ENCODE peak calls at places on chromosomes 13 and 19, in nine cellular contexts. One of them, this sample, is unnamed.

GRCh38 chr13:113045214-113046007 is 60.2 kb upstream of the F7 start:
- DNase-seq in stimulated activated naive CD4-positive, alpha-beta T cell: no peak
- DNase-seq in stimulated activated CD4-positive, alpha-beta T cell treated with anti-CD3 and anti-CD28 coated beads, TNF-alpha, amount 100 ng/mL, for 48 hours: no peak
- DNase-seq in T1000: no peak
- DNase-seq in AG04450: no peak
- DNase-seq in HTR-8/SVneo: no peak
- DNase-seq in EL: no peak
- DNase-seq in mucosa of gallbladder: no peak
- DNase-seq in HAP-1: no peak
- DNase-seq in this sample: no peak

GRCh38 chr19:1041272-1041834 is 1.4 kb downstream of the ABCA7 start:
- DNase-seq in mucosa of gallbladder: no peak
- DNase-seq in stimulated activated CD4-positive, alpha-beta T cell treated with anti-CD3 and anti-CD28 coated beads, TNF-alpha, amount 100 ng/mL, for 48 hours: no peak
- DNase-seq in HTR-8/SVneo: no peak
- DNase-seq in T1000: no peak
- DNase-seq in stimulated activated naive CD4-positive, alpha-beta T cell: no peak
- DNase-seq in EL: no peak
- DNase-seq in HAP-1: no peak
- DNase-seq in AG04450: no peak
- DNase-seq in this sample: no peak

GRCh38 chr13:73809561-73809960 is 324.6 kb downstream of the KLF12 start:
- DNase-seq in HTR-8/SVneo: peak
- DNase-seq in HAP-1: no peak
- DNase-seq in EL: peak
- DNase-seq in T1000: no peak
- DNase-seq in stimulated activated naive CD4-positive, alpha-beta T cell: no peak
- DNase-seq in stimulated activated CD4-positive, alpha-beta T cell treated with anti-CD3 and anti-CD28 coated beads, TNF-alpha, amount 100 ng/mL, for 48 hours: no peak
- DNase-seq in mucosa of gallbladder: no peak
- DNase-seq in AG04450: peak
- DNase-seq in this sample: no peak

GRCh38 chr19:13051581-13052165 is 51.0 kb downstream of the LYL1 start:
- DNase-seq in mucosa of gallbladder: peak
- DNase-seq in HAP-1: peak
- DNase-seq in EL: peak
- DNase-seq in T1000: no peak
- DNase-seq in stimulated activated naive CD4-positive, alpha-beta T cell: peak
- DNase-seq in stimulated activated CD4-positive, alpha-beta T cell treated with anti-CD3 and anti-CD28 coated beads, TNF-alpha, amount 100 ng/mL, for 48 hours: peak
- DNase-seq in AG04450: no peak
- DNase-seq in HTR-8/SVneo: no peak
- DNase-seq in this sample: no peak

GRCh38 chr19:46303702-46304397 is 7.0 kb downstream of the HIF3A start:
- DNase-seq in T1000: no peak
- DNase-seq in HTR-8/SVneo: no peak
- DNase-seq in AG04450: no peak
- DNase-seq in mucosa of gallbladder: peak
- DNase-seq in stimulated activated naive CD4-positive, alpha-beta T cell: no peak
- DNase-seq in HAP-1: peak
- DNase-seq in EL: no peak
- DNase-seq in stimulated activated CD4-positive, alpha-beta T cell treated with anti-CD3 and anti-CD28 coated beads, TNF-alpha, amount 100 ng/mL, for 48 hours: peak
- DNase-seq in this sample: no peak

GRCh38 chr13:44790289-44790688 is 199.0 kb downstream of the NUFIP1 start:
- DNase-seq in HAP-1: no peak
- DNase-seq in stimulated activated CD4-positive, alpha-beta T cell treated with anti-CD3 and anti-CD28 coated beads, TNF-alpha, amount 100 ng/mL, for 48 hours: no peak
- DNase-seq in AG04450: no peak
- DNase-seq in mucosa of gallbladder: no peak
- DNase-seq in HTR-8/SVneo: no peak
- DNase-seq in EL: no peak
- DNase-seq in stimulated activated naive CD4-positive, alpha-beta T cell: no peak
- DNase-seq in T1000: no peak
- DNase-seq in this sample: no peak

GRCh38 chr19:40803857-40804782 is 5.1 kb downstream of the EGLN2 start:
- DNase-seq in HTR-8/SVneo: no peak
- DNase-seq in stimulated activated naive CD4-positive, alpha-beta T cell: peak
- DNase-seq in EL: no peak
- DNase-seq in HAP-1: no peak
- DNase-seq in mucosa of gallbladder: peak
- DNase-seq in T1000: no peak
- DNase-seq in AG04450: no peak
- DNase-seq in stimulated activated CD4-positive, alpha-beta T cell treated with anti-CD3 and anti-CD28 coated beads, TNF-alpha, amount 100 ng/mL, for 48 hours: no peak
- DNase-seq in this sample: no peak

GRCh38 chr13:44334751-44335150 is 38.9 kb upstream of the SERP2 start:
- DNase-seq in AG04450: no peak
- DNase-seq in EL: no peak
- DNase-seq in HTR-8/SVneo: no peak
- DNase-seq in stimulated activated naive CD4-positive, alpha-beta T cell: no peak
- DNase-seq in stimulated activated CD4-positive, alpha-beta T cell treated with anti-CD3 and anti-CD28 coated beads, TNF-alpha, amount 100 ng/mL, for 48 hours: no peak
- DNase-seq in mucosa of gallbladder: no peak
- DNase-seq in HAP-1: no peak
- DNase-seq in T1000: no peak
- DNase-seq in this sample: no peak

GRCh38 chr13:43058318-43058674 is 34.9 kb downstream of the DNAJC15 start:
- DNase-seq in mucosa of gallbladder: no peak
- DNase-seq in AG04450: no peak
- DNase-seq in stimulated activated naive CD4-positive, alpha-beta T cell: no peak
- DNase-seq in EL: peak
- DNase-seq in T1000: peak
- DNase-seq in HAP-1: peak
- DNase-seq in HTR-8/SVneo: peak
- DNase-seq in stimulated activated CD4-positive, alpha-beta T cell treated with anti-CD3 and anti-CD28 coated beads, TNF-alpha, amount 100 ng/mL, for 48 hours: no peak
- DNase-seq in this sample: no peak

GRCh38 chr13:33508060-33508459 is 222.5 kb upstream of the STARD13 start:
- DNase-seq in EL: no peak
- DNase-seq in AG04450: no peak
- DNase-seq in HTR-8/SVneo: no peak
- DNase-seq in stimulated activated CD4-positive, alpha-beta T cell treated with anti-CD3 and anti-CD28 coated beads, TNF-alpha, amount 100 ng/mL, for 48 hours: no peak
- DNase-seq in T1000: no peak
- DNase-seq in mucosa of gallbladder: no peak
- DNase-seq in stimulated activated naive CD4-positive, alpha-beta T cell: no peak
- DNase-seq in HAP-1: no peak
- DNase-seq in this sample: no peak

GRCh38 chr13:114319441-114319871 is 5.2 kb downstream of the CHAMP1 start:
- DNase-seq in stimulated activated naive CD4-positive, alpha-beta T cell: no peak
- DNase-seq in stimulated activated CD4-positive, alpha-beta T cell treated with anti-CD3 and anti-CD28 coated beads, TNF-alpha, amount 100 ng/mL, for 48 hours: no peak
- DNase-seq in T1000: peak
- DNase-seq in HAP-1: no peak
- DNase-seq in HTR-8/SVneo: no peak
- DNase-seq in mucosa of gallbladder: no peak
- DNase-seq in EL: peak
- DNase-seq in AG04450: peak
- DNase-seq in this sample: no peak

GRCh38 chr13:113592571-113592970 is 8.0 kb downstream of the TFDP1 start:
- DNase-seq in AG04450: no peak
- DNase-seq in stimulated activated CD4-positive, alpha-beta T cell treated with anti-CD3 and anti-CD28 coated beads, TNF-alpha, amount 100 ng/mL, for 48 hours: no peak
- DNase-seq in HAP-1: peak
- DNase-seq in EL: peak
- DNase-seq in stimulated activated naive CD4-positive, alpha-beta T cell: no peak
- DNase-seq in mucosa of gallbladder: no peak
- DNase-seq in T1000: no peak
- DNase-seq in HTR-8/SVneo: no peak
- DNase-seq in this sample: no peak

GRCh38 chr19:8206147-8207087 is 2.8 kb upstream of the CERS4 start:
- DNase-seq in stimulated activated CD4-positive, alpha-beta T cell treated with anti-CD3 and anti-CD28 coated beads, TNF-alpha, amount 100 ng/mL, for 48 hours: no peak
- DNase-seq in EL: no peak
- DNase-seq in mucosa of gallbladder: no peak
- DNase-seq in AG04450: no peak
- DNase-seq in HTR-8/SVneo: no peak
- DNase-seq in stimulated activated naive CD4-positive, alpha-beta T cell: no peak
- DNase-seq in T1000: no peak
- DNase-seq in HAP-1: no peak
- DNase-seq in this sample: no peak

GRCh38 chr19:29577662-29577963 is 28.5 kb upstream of the POP4 start:
- DNase-seq in T1000: no peak
- DNase-seq in AG04450: no peak
- DNase-seq in EL: no peak
- DNase-seq in HAP-1: no peak
- DNase-seq in stimulated activated CD4-positive, alpha-beta T cell treated with anti-CD3 and anti-CD28 coated beads, TNF-alpha, amount 100 ng/mL, for 48 hours: no peak
- DNase-seq in mucosa of gallbladder: no peak
- DNase-seq in HTR-8/SVneo: no peak
- DNase-seq in stimulated activated naive CD4-positive, alpha-beta T cell: no peak
- DNase-seq in this sample: no peak

GRCh38 chr19:48206402-48207093 is 36.1 kb downstream of the ZSWIM9 start:
- DNase-seq in stimulated activated naive CD4-positive, alpha-beta T cell: no peak
- DNase-seq in mucosa of gallbladder: no peak
- DNase-seq in T1000: no peak
- DNase-seq in stimulated activated CD4-positive, alpha-beta T cell treated with anti-CD3 and anti-CD28 coated beads, TNF-alpha, amount 100 ng/mL, for 48 hours: no peak
- DNase-seq in EL: no peak
- DNase-seq in HTR-8/SVneo: no peak
- DNase-seq in HAP-1: no peak
- DNase-seq in AG04450: no peak
- DNase-seq in this sample: no peak